ENCODE peak calls at places on chromosomes 16 and 17, in nine cellular contexts. S is pancreas, M is lung, V is spleen, Y is neural progenitor cell, Z is fibroblast of the aortic adventitia, H is foreskin fibroblast, U is heart left ventricle, L is adrenal gland. E is an unnamed sample.

GRCh38 chr17:40522961-40523310 is 21.5 kb upstream of the TNS4 start:
- DNase-seq in S (no peak), M (no peak), V (no peak), Y (no peak), Z (no peak), H (no peak), U (no peak), L (no peak), E (no peak)

GRCh38 chr16:35747658-35748455 is 2288.4 kb downstream of the TP53TG3F start:
- DNase-seq in S (peak), M (no peak), V (no peak), Y (no peak), Z (no peak), H (no peak), U (no peak), L (no peak), E (no peak)

GRCh38 chr16:20851601-20852000 is 45.3 kb downstream of the REXO5 start:
- DNase-seq in S (no peak), M (peak), V (no peak), Y (no peak), Z (peak), H (peak), U (peak), L (peak), E (peak)

GRCh38 chr16:57775661-57776469 is 26.4 kb downstream of the KIFC3 start:
- DNase-seq in S (peak), M (no peak), V (no peak), Y (peak), Z (no peak), H (peak), U (peak), L (no peak), E (no peak)

GRCh38 chr16:73040136-73040535 is 7.8 kb downstream of the ZFHX3 start:
- DNase-seq in S (no peak), M (no peak), V (no peak), Y (peak), Z (no peak), H (no peak), U (no peak), L (no peak), E (no peak)

GRCh38 chr17:37493249-37494027 is 3.7 kb downstream of the DUSP14 start:
- DNase-seq in S (no peak), M (no peak), V (no peak), Y (no peak), Z (peak), H (peak), U (no peak), L (no peak), E (no peak)

GRCh38 chr16:3274490-3274889 is 8.8 kb upstream of the ZNF263 start:
- DNase-seq in S (no peak), M (no peak), V (no peak), Y (peak), Z (no peak), H (peak), U (no peak), L (no peak), E (no peak)

GRCh38 chr16:72473631-72474030 is 301.7 kb upstream of the PMFBP1 start:
- DNase-seq in S (no peak), M (no peak), V (no peak), Y (no peak), Z (no peak), H (no peak), U (no peak), L (no peak), E (no peak)

GRCh38 chr16:20838250-20838649 is 31.9 kb downstream of the REXO5 start:
- DNase-seq in S (no peak), M (no peak), V (no peak), Y (no peak), Z (no peak), H (no peak), U (no peak), L (no peak), E (no peak)

GRCh38 chr16:86191663-86192062 is 292.7 kb downstream of the IRF8 start:
- DNase-seq in S (no peak), M (no peak), V (no peak), Y (no peak), Z (no peak), H (no peak), U (no peak), L (no peak), E (no peak)

GRCh38 chr17:60230358-60230757 is 80.6 kb downstream of the CA4 start:
- DNase-seq in S (no peak), M (no peak), V (no peak), Y (no peak), Z (no peak), H (peak), U (no peak), L (no peak), E (no peak)

GRCh38 chr16:68406458-68407041 is 41.8 kb downstream of the SMPD3 start:
- DNase-seq in S (no peak), M (no peak), V (peak), Y (no peak), Z (no peak), H (peak), U (no peak), L (no peak), E (no peak)

GRCh38 chr17:65627892-65628622 is 66.6 kb upstream of the AXIN2 start:
- DNase-seq in S (no peak), M (no peak), V (no peak), Y (no peak), Z (peak), H (peak), U (no peak), L (peak), E (peak)

GRCh38 chr17:17109231-17109630 is 67.0 kb downstream of the MPRIP start:
- DNase-seq in S (no peak), M (no peak), V (no peak), Y (no peak), Z (no peak), H (no peak), U (no peak), L (no peak), E (no peak)

GRCh38 chr17:60361889-60362288 is 30.0 kb downstream of the USP32 start:
- DNase-seq in S (no peak), M (no peak), V (no peak), Y (no peak), Z (no peak), H (no peak), U (no peak), L (no peak), E (no peak)

GRCh38 chr17:21134559-21134958 is 7.8 kb downstream of the DHRS7B start:
- DNase-seq in S (no peak), M (no peak), V (no peak), Y (no peak), Z (no peak), H (no peak), U (no peak), L (no peak), E (no peak)

GRCh38 chr17:6713130-6713917 is at the start of gene SLC13A5:
- DNase-seq in S (no peak), M (no peak), V (no peak), Y (peak), Z (peak), H (peak), U (no peak), L (peak), E (peak)

GRCh38 chr17:58534901-58535421 is 20.5 kb upstream of the MTMR4 start:
- DNase-seq in S (no peak), M (no peak), V (peak), Y (no peak), Z (peak), H (peak), U (peak), L (peak), E (no peak)

DNA sequence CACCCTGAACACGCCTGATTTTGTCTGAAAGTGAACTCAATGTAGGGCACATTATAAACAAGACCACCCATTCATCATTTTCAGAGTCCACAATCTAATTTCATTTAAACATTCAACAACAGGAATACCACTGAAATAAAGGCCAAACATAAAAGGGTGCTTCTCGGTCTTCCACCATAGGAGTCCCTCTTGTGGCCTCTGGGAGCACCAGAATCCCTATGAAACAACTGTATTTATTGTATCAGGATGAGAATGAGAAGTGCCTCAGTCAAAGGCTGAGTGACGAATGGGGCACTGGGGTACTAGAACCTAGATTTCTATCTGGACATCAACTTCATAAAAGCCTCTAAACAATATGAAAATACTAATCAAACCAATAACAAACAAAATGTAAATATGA is 40.4 kb downstream of the NXPH3 start:
- DNase-seq in S (no peak), M (no peak), V (no peak), Y (peak), Z (peak), H (peak), U (no peak), L (no peak), E (no peak)
- TF ChIP-seq CTCF in S (no peak), M (no peak), V (no peak), Y (peak), Z (peak), H (peak), U (no peak), L (peak), E (no peak)

DNA sequence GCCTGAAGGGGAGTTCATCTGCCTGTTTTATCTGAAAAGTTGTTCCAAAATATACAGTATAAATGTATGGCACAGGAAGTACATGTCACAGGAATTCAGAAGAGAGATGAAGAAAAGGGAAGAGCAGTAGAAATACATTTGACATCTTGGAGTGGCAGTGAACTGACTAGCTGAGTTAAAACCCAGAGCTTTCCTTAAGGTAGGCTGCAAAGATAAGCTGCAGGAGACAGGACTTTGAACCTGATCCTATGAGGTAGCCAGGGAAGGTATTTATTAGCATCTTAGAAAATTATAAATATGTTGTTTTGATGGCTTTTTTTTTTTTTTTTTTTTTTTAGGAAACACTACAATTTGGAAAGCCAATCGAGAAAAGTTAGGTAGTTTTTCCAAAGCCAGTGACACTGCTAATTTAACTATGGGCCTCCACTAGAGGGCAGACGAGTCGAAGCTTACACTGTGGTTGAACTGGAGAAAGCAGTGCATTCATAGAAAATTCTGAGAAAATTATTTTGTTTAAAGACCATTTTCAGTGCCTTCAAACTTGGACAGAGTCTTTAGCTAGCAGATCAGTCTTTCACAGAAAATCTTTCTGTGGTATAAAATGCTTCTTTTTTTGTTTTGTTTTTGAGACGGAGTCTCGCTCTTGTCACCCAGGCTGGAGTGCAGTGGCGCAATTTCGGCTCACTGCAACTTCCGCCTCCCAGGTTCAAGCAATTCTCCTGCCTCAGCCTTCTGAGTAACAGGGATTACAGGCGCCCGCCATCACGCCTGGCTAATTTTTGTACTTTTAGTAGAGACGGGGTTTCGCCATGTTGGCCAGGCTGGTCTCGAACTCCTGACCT is 122.3 kb downstream of the SSH2 start:
- DNase-seq in S (no peak), M (peak), V (peak), Y (peak), Z (peak), H (peak), U (peak), L (peak), E (peak)
- H3K4me3 ChIP-seq in S (no peak), M (no peak), V (no peak), Y (no peak), Z (no peak), H (no peak), U (no peak), L (no peak), E (no peak)

GRCh38 chr16:31714899-31715504 is 158.6 kb upstream of the ZNF267 start:
- DNase-seq in S (no peak), M (no peak), V (no peak), Y (no peak), Z (no peak), H (no peak), U (no peak), L (no peak), E (no peak)

GRCh38 chr16:31713945-31714898 is 159.4 kb upstream of the ZNF267 start:
- DNase-seq in S (peak), M (no peak), V (no peak), Y (peak), Z (no peak), H (no peak), U (no peak), L (no peak), E (no peak)

GRCh38 chr16:31712064-31712540 is 161.5 kb upstream of the ZNF267 start:
- DNase-seq in S (peak), M (peak), V (no peak), Y (no peak), Z (no peak), H (no peak), U (no peak), L (no peak), E (no peak)

GRCh38 chr16:31711344-31711845 is 162.2 kb upstream of the ZNF267 start:
- DNase-seq in S (peak), M (peak), V (no peak), Y (no peak), Z (no peak), H (no peak), U (no peak), L (no peak), E (no peak)

DNA sequence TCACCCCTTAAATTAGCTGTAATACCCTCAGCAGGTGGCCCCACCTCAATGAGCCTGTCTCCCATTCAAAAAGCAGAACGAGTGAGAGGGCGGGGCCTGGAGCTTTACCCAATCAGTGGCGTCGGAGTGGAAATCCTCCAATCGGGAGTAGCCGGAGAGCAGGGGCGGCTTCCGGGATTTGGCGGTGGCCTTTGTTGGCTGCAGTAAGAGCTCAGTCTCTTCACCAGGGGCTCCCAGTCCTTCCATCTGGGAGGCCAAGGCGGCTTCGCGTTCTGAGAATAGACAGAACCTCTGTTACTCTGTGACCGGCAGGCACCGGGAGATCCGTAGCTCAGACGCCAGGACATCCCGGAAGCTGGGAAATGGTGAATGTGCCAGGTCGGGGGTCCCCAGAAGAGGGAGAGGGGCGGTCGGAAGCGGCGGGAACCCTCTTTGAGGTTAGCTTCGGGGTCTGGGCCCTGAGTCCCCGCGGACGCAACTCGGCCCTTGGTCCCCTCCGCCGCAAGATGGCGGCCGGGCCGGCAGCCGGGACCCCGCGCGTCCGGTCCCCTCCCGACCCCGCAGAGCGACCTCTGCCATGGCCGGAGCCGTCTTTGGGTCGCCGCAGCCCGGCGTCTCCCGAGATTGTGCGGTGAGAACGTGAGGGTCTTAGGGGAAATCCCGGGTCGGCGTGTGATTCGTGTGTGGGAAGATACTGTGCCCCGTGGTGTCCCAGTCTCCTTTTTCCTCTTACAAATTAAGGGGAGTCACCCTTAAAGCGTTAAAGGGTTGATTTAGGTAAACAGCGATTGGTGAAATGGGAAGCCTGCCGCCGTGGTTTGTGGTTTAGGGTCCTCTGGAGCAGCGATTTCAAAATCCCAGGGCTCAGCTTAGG is 160.3 kb upstream of the ZNF267 start:
- DNase-seq in S (peak), M (peak), V (peak), Y (peak), Z (peak), H (peak), U (peak), L (peak), E (peak)
- TF ChIP-seq CTCF in S (no peak), M (no peak), V (no peak), Y (peak), Z (no peak), H (no peak), U (no peak), L (no peak), E (no peak)

DNA sequence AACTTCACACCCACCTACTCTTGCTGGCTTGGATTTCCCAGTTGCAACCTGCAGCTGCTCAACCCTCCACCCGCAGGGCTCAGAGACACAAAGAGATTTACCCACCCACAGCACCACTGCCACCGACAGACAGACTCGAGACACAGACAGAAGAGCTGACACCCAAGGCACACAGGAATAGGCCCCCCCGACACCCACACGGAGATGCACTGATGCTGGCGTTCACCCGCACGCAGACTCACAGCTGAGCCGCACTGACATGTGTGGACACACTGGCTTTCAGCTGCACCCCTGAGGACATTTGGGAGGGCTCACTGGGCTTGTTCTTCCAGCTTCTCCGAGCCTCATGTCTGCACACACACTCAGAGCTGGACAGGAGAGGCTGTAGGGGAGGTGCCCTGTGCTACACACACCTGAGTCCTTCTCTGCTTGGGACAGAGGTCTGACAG is 8.2 kb downstream of the STX1B start:
- DNase-seq in S (peak), M (no peak), V (no peak), Y (no peak), Z (no peak), H (peak), U (peak), L (no peak), E (no peak)
- H3K4me3 ChIP-seq in S (no peak), M (no peak), V (no peak), Y (no peak), Z (no peak), H (no peak), U (no peak), L (no peak), E (no peak)

DNA sequence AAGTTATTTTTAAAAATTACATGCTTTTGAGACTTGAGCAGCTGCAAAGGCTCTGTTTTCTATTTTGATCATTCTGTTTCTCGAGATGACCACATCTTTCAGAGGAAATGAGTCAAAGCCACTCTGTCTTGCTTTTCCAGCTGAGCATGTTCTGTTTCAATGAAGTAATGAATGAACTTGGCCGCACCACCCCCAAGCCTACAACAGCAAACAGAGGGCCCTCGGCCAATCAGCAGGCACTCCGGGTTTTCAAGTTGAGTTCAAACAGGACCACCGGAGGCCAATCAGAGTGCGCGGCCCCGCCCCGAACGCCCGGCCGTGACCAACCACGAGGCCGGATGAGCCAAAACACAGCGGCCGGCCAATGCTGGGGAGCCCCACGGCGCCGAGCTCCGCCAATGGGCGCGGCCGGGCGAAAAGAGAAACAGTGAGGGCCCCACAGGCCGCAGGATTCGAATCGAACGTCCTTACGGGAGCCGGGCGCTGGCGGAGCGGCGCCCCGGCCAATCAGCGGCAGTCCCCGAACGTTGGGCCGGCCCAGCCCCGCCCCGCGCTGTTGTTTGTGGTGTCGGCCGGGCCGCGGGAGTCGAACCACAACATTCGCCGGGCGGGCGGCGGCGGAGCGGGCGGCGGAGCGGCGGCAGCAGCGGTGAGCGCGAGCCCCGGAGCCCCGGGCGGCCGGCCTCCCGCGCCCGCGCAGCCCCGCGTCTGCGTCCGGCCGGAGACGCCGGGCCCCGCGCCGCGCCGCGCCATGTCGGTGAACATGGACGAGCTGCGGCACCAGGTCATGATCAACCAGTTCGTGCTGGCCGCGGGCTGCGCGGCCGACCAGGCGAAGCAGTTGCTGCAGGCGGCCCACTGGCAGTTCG is at the start of gene UBALD2:
- DNase-seq in S (peak), M (peak), V (peak), Y (peak), Z (peak), H (peak), U (peak), L (peak), E (peak)
- TF ChIP-seq CTCF in S (no peak), M (no peak), V (no peak), Y (no peak), Z (no peak), H (no peak), U (no peak), L (no peak), E (no peak)

DNA sequence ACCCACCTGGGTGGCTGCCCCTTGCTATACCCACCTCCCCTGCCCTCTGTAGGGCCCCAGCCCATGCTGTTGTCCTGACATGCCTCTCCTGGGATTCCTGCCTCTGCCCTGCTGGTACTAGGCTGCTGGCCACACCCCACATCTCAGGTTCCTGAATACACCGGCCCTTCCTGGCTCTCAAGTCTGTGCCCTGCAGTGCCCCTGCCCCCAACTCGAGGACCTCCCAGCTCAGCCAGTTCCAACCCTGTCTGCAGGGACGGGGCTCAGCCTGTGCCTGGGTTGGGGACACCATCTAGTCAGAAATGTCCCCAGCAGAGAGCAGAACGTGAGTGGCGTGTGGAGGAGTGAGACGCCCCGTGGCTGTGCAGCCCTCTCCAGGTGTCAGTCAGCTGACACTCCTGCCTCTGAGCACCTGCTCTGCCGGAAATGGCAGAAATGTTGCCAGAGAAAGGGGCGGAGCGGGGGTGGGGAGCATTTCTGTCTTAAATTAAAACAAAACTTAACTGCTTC is 28.7 kb downstream of the ACSF3 start:
- DNase-seq in S (peak), M (peak), V (peak), Y (no peak), Z (no peak), H (no peak), U (peak), L (peak), E (no peak)
- H3K4me3 ChIP-seq in S (no peak), M (no peak), V (no peak), Y (no peak), Z (no peak), H (no peak), U (no peak), L (no peak), E (no peak)